ENCODE peak calls at places on chromosome 4, in four cellular contexts. W, F, R and S are unnamed samples.
A peak's percentile ranks its signal among the peaks of the same experiment; 100 is the strongest.

GRCh38 chr4:181578911-181579310 is 664.3 kb upstream of the TENM3 start:
- DNase-seq in W (no peak), F (no peak), R (no peak), S (no peak)

GRCh38 chr4:186015212-186015817 is 53.6 kb upstream of the TLR3 start:
- DNase-seq in R (no peak), W (no peak), F (no peak), S (no peak)

GRCh38 chr4:2723751-2724150 is 32.4 kb downstream of the TNIP2 start:
- DNase-seq in R (no peak), W (no peak), F (no peak), S (no peak)

GRCh38 chr4:87589531-87589930 is 18.8 kb upstream of the DSPP start:
- DNase-seq in F (peak; percentile 74), W (no peak), R (peak; percentile 78), S (no peak)

GRCh38 chr4:123564758-123565346 is 168.3 kb downstream of the SPRY1 start:
- DNase-seq in F (peak; percentile 24), W (peak; percentile 10), R (peak; percentile 49), S (peak; percentile 83)

GRCh38 chr4:144591401-144591800 is 54.6 kb upstream of the HHIP start:
- DNase-seq in R (peak; percentile 94), W (no peak), F (peak; percentile 79), S (peak; percentile 63)

GRCh38 chr4:113495790-113496189 is 265.7 kb downstream of the CAMK2D start:
- DNase-seq in R (no peak), F (no peak), W (no peak), S (no peak)

GRCh38 chr4:133694416-133694815 is 507.2 kb downstream of the PABPC4L start:
- DNase-seq in W (no peak), F (no peak), R (no peak), S (no peak)

GRCh38 chr4:79049840-79050520 is 110.7 kb upstream of the PAQR3 start:
- DNase-seq in F (no peak), W (no peak), R (no peak), S (no peak)

GRCh38 chr4:30725562-30725961 is 5.4 kb downstream of the PCDH7 start:
- DNase-seq in W (no peak), R (no peak), F (no peak), S (no peak)
- H3K4me3 ChIP-seq in W (no peak overlapping the region), R (no peak overlapping the region), F (peak overlapping the region; percentile 10), S (no peak overlapping the region)

DNA sequence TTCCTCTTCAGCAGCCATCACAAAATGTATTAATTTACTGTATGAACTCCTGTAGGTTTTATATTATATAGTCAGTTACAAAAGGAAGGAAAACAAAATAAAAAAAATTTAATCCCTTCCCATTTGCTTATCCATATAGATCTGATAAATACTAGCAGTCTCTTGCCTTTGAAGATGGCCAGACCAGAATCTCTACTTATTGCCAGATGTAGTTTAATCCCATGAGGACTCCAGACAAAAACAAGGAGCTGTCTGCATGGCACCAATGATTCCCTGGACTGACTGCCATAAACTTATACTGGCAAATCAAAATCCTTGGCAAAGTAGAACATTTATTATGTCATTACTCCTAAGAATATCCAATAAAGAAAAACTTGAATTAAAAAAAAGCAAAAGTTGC is 223.3 kb upstream of the MAB21L2 start:
- DNase-seq in W (no peak), F (no peak), R (no peak), S (no peak)
- H3K4me3 ChIP-seq in W (no peak overlapping the region), F (no peak overlapping the region), R (no peak overlapping the region), S (no peak overlapping the region)

GRCh38 chr4:56908206-56909082 is 744 bp downstream of the REST start:
- DNase-seq in R (peak; percentile 72), W (peak; percentile 73), F (no peak), S (no peak)

GRCh38 chr4:56907489-56908205 is at the start of gene REST:
- DNase-seq in W (peak; percentile 89), R (peak; percentile 59), F (no peak), S (peak; percentile 42)

GRCh38 chr4:56907009-56907408 is 691 bp upstream of the REST start:
- DNase-seq in W (peak; percentile 26), F (no peak), R (no peak), S (no peak)

GRCh38 chr4:56909083-56909981 is 1.6 kb downstream of the REST start:
- DNase-seq in F (no peak), R (peak; percentile 36), W (peak; percentile 62), S (peak; percentile 43)

DNA sequence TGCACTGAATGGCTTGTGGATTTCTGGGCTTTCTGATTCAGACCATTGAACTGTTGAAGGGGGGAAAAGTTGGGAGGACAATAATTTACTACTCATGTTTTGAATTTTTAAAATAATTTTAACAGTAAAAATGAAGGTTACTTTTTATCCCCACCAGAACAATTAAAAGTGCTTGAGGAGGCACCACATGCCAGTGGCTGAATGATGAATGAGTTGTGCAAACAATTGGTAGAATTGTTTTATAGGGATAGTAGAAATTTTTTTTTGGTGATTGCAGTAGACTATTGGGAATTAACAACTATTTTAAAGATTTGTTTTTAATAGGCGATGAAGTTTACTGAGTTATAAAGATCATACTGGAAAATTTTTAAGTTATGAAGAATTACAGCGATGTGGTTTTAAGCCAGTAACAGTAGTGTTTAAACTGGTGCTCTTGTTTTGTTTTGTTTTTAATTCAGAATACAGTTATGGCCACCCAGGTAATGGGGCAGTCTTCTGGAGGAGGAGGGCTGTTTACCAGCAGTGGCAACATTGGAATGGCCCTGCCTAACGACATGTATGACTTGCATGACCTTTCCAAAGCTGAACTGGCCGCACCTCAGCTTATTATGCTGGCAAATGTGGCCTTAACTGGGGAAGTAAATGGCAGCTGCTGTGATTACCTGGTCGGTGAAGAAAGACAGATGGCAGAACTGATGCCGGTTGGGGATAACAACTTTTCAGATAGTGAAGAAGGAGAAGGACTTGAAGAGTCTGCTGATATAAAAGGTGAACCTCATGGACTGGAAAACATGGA is 2.7 kb downstream of the REST start:
- DNase-seq in F (no peak), W (no peak), R (no peak), S (no peak)
- H3K4me3 ChIP-seq in F (peak overlapping the region; percentile 95), W (peak overlapping the region; percentile 92), R (peak overlapping the region; percentile 74), S (peak overlapping the region; percentile 84)

GRCh38 chr4:174522183-174523002 is at the start of gene HPGD:
- DNase-seq in W (peak; percentile 75), F (no peak), R (no peak), S (peak; percentile 75)
- H3K4me3 ChIP-seq in W (peak within 1 kb of the TSS; percentile 66), F (peak within 1 kb of the TSS; percentile 44), R (peak within 1 kb of the TSS; percentile 55), S (peak within 1 kb of the TSS; percentile 72)

GRCh38 chr4:19944251-19944650 is 307.5 kb upstream of the SLIT2 start:
- DNase-seq in F (no peak), R (no peak), W (no peak), S (no peak)

GRCh38 chr4:19945979-19946380 is 305.7 kb upstream of the SLIT2 start:
- DNase-seq in R (peak; percentile 100), F (peak; percentile 97), W (no peak), S (peak; percentile 73)

GRCh38 chr4:19947349-19947748 is 304.4 kb upstream of the SLIT2 start:
- DNase-seq in R (peak; percentile 80), F (peak; percentile 78), W (no peak), S (no peak)

GRCh38 chr4:19944806-19945205 is 306.9 kb upstream of the SLIT2 start:
- DNase-seq in W (no peak), R (peak; percentile 4), F (no peak), S (no peak)

DNA sequence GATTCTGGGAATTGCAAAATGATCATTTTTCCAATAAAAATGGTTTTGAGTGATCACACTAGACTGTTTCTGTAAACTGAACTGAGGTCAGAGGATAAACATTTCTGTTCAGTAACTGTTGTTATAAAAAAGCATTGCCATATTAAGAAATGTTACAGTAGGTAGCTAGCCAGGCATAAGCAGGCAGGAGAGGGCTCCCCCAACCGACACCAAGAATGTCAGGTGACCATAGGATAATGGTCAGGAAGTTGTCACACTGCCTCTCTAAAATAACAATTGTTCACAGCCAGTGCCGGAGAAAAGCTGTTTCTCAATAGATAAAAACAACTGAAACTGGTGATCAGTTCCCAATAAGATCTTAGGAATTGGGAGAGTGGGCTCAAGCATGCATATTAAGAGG is 306.2 kb upstream of the SLIT2 start:
- DNase-seq in R (no peak), W (no peak), F (no peak), S (no peak)
- H3K4me3 ChIP-seq in R (no peak overlapping the region), W (no peak overlapping the region), F (no peak overlapping the region), S (no peak overlapping the region)

GRCh38 chr4:94455081-94455480 is 3.3 kb downstream of the PDLIM5 start:
- DNase-seq in R (peak; percentile 56), F (peak; percentile 63), W (no peak), S (no peak)
- H3K4me3 ChIP-seq in R (no peak overlapping the region), F (no peak overlapping the region), W (no peak overlapping the region), S (no peak overlapping the region)

GRCh38 chr4:24470681-24471622 is 113.4 kb downstream of the DHX15 start:
- DNase-seq in R (peak; percentile 29), W (no peak), F (no peak), S (no peak)

GRCh38 chr4:24475756-24476155 is 108.6 kb downstream of the DHX15 start:
- DNase-seq in W (no peak), R (no peak), F (no peak), S (no peak)

GRCh38 chr4:24471623-24472510 is 112.5 kb downstream of the DHX15 start:
- DNase-seq in R (peak; percentile 6), W (peak; percentile 8), F (no peak), S (no peak)

GRCh38 chr4:24473309-24473721 is 111.0 kb downstream of the DHX15 start:
- DNase-seq in W (peak; percentile 3), R (peak; percentile 27), F (no peak), S (peak; percentile 60)

DNA sequence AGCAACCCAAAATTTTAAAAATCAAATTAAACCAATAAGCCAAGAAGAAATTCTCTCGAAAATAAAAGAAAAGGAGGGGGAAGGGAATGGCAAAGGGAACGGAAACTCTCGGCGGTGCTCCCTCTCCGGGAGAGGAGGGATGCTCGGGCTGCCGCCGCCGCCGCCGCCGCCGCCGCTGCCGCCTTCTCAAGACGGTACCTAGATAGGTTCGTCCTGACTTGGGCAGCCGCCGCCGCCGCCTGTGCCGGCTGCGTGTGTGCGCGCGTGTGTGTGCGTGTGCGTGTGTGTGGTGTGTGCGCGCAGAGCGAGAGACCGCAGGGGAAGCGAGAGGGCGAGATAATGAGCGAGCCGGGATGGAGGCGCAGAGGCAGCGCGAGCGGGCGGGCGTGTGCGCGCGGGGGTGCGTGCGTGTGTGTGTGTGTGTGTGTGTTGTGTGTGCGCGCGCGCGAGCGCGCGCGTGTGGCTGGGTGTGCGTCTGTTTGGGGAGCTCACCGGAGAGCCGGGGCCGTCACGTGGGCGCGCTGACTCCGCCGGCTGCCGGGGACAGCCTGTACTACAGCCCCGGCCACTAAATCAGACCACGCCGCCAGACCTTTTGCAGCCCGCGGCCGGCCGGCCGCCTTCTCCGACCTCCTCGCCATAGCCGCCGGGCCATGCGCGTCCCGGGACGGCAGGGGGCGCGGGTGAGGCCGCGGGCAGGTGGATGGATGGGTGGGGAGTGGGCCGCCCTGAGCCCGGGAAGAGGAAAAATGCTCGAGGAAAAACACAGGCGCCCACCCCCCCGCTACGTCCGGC is 111.6 kb downstream of the DHX15 start:
- DNase-seq in W (peak; percentile 60), F (no peak), R (peak; percentile 91), S (peak; percentile 69)
- H3K4me3 ChIP-seq in W (peak overlapping the region; percentile 29), F (peak overlapping the region; percentile 67), R (peak overlapping the region; percentile 66), S (peak overlapping the region; percentile 52)